ENCODE peak calls at places on chromosome X, in four cellular contexts. L is kidney glomerular epithelial cell, N is T-helper 2 cell, B is ureter. V is an unnamed sample.

GRCh38 chrX:7889680-7890079 is 37.5 kb downstream of the PNPLA4 start:
- DNase-seq in L (no peak), N (no peak), B (no peak), V (no peak)

GRCh38 chrX:11341274-11342256 is 48.4 kb downstream of the AMELX start:
- DNase-seq in N (no peak), B (peak), L (peak), V (peak)

GRCh38 chrX:41332988-41333743 is 796 bp upstream of the DDX3X start:
- DNase-seq in L (peak), N (peak), B (peak), V (no peak)

GRCh38 chrX:28659269-28659668 is 72.0 kb downstream of the IL1RAPL1 start:
- DNase-seq in L (no peak), N (no peak), B (no peak), V (no peak)

GRCh38 chrX:10109695-10110094 is 47.1 kb upstream of the CLCN4 start:
- DNase-seq in B (peak), N (no peak), L (no peak), V (no peak)

GRCh38 chrX:150238656-150239382 is 124.3 kb upstream of the MAMLD1 start:
- DNase-seq in L (no peak), B (no peak), N (no peak), V (no peak)

GRCh38 chrX:150688911-150689451 is 4.2 kb upstream of the MTMR1 start:
- DNase-seq in N (no peak), B (no peak), L (peak), V (no peak)

GRCh38 chrX:87516716-87517115 is 886 bp upstream of the KLHL4 start:
- DNase-seq in B (no peak), N (no peak), L (peak), V (no peak)

GRCh38 chrX:45885931-45886330 is 659.3 kb downstream of the ZNF674 start:
- DNase-seq in N (no peak), L (no peak), B (no peak), V (no peak)

GRCh38 chrX:107683124-107683895 is 55.0 kb downstream of the PRPS1 start:
- DNase-seq in B (no peak), L (no peak), N (no peak), V (no peak)

GRCh38 chrX:33211356-33212254 is at the start of gene DMD:
- DNase-seq in N (no peak), L (peak), B (peak), V (no peak)

GRCh38 chrX:17527932-17528331 is 152.9 kb downstream of the NHS start:
- DNase-seq in B (no peak), L (no peak), N (no peak), V (no peak)

GRCh38 chrX:55450259-55450658 is 1.7 kb upstream of the MAGEH1 start:
- DNase-seq in N (no peak), L (no peak), B (no peak), V (no peak)

GRCh38 chrX:48933757-48934156 is 14.9 kb upstream of the PIM2 start:
- DNase-seq in N (no peak), B (no peak), L (no peak), V (no peak)

GRCh38 chrX:101759000-101759399 is 99.3 kb upstream of the ARMCX2 start:
- DNase-seq in N (no peak), B (no peak), L (peak), V (no peak)

GRCh38 chrX:134026732-134027311 is 41.4 kb upstream of the GPC3 start:
- DNase-seq in N (no peak), B (peak), L (peak), V (no peak)

GRCh38 chrX:46628406-46629371 is 55.1 kb downstream of the CHST7 start:
- DNase-seq in N (no peak), L (no peak), B (no peak), V (no peak)

GRCh38 chrX:2572740-2573139 is 72.0 kb upstream of the DHRSX start:
- DNase-seq in L (no peak), B (no peak), N (no peak), V (no peak)

GRCh38 chrX:99384594-99385374 is 1025.3 kb downstream of the PCDH19 start:
- DNase-seq in L (no peak), N (no peak), B (no peak), V (no peak)

GRCh38 chrX:28205126-28205525 is 223.9 kb upstream of the DCAF8L1 start:
- DNase-seq in B (no peak), L (no peak), N (no peak), V (no peak)

GRCh38 chrX:68454476-68455150 is 21.3 kb upstream of the OPHN1 start:
- DNase-seq in N (no peak), B (no peak), L (no peak), V (no peak)

GRCh38 chrX:41889317-41890025 is 33.9 kb downstream of the CASK start:
- DNase-seq in N (no peak), B (no peak), L (no peak), V (no peak)

GRCh38 chrX:87805829-87806490 is 288.4 kb downstream of the KLHL4 start:
- DNase-seq in B (no peak), L (peak), N (no peak), V (no peak)

GRCh38 chrX:41559662-41560061 is 112.5 kb downstream of the NYX start:
- DNase-seq in N (no peak), L (peak), B (no peak), V (no peak)

GRCh38 chrX:141857479-141857878 is 19.4 kb downstream of the MAGEC3 start:
- DNase-seq in L (no peak), B (no peak), N (no peak), V (no peak)

GRCh38 chrX:124406294-124407013 is 60.1 kb downstream of the SH2D1A start:
- DNase-seq in N (peak), L (peak), B (peak), V (peak)

GRCh38 chrX:131677655-131678628 is 134.1 kb downstream of the OR13H1 start:
- DNase-seq in B (no peak), L (no peak), N (peak), V (no peak)

GRCh38 chrX:17741123-17741511 is 3.8 kb downstream of the SCML1 start:
- DNase-seq in L (no peak), N (no peak), B (no peak), V (no peak)

GRCh38 chrX:34379891-34380290 is 247.8 kb upstream of the FAM47A start:
- DNase-seq in N (no peak), B (no peak), L (no peak), V (no peak)

GRCh38 chrX:123436512-123436911 is 252.4 kb downstream of the GRIA3 start:
- DNase-seq in L (no peak), B (no peak), N (no peak), V (no peak)

GRCh38 chrX:147741776-147742175 is 169.9 kb upstream of the FMR1 start:
- DNase-seq in B (no peak), N (no peak), L (no peak), V (no peak)

GRCh38 chrX:10600479-10600878 is 19.9 kb downstream of the MID1 start:
- DNase-seq in L (no peak), N (no peak), B (no peak), V (no peak)

GRCh38 chrX:15298201-15298600 is 17.2 kb downstream of the ASB11 start:
- DNase-seq in L (no peak), B (no peak), N (no peak), V (no peak)

GRCh38 chrX:39195156-39195555 is 393.9 kb downstream of the MID1IP1 start:
- DNase-seq in L (no peak), B (no peak), N (no peak), V (no peak)

GRCh38 chrX:150841466-150842197 is 56.8 kb downstream of the CD99L2 start:
- DNase-seq in B (no peak), N (no peak), L (no peak), V (no peak)